ENCODE peak calls at places on chromosomes 5 and 9, in seven cellular contexts. U is OCI-LY7, E is GM13976, Y is fibroblast of mammary gland, X is glutamatergic neuron, K is endothelial cell of umbilical vein, T is bronchial epithelial cell. O is an unnamed sample.

GRCh38 chr5:159467666-159468065 is 137.4 kb upstream of the IL12B start:
- DNase-seq in U (no peak), E (no peak), Y (no peak), X (no peak), K (no peak), T (no peak), O (no peak)

GRCh38 chr9:70413427-70413797 is 1.0 kb downstream of the KLF9 start:
- DNase-seq in U (no peak), E (peak; percentile 59), Y (no peak), X (peak; percentile 52), K (no peak), T (no peak), O (peak; percentile 52)

GRCh38 chr5:94524841-94525697 is 93.3 kb downstream of the KIAA0825 start:
- DNase-seq in U (peak; percentile 70), E (peak; percentile 44), Y (peak; percentile 51), X (no peak), K (peak; percentile 60), T (peak; percentile 63), O (peak; percentile 30)

GRCh38 chr5:56094579-56095361 is 100.0 kb upstream of the IL6ST start:
- DNase-seq in U (no peak), E (no peak), Y (no peak), X (no peak), K (no peak), T (no peak), O (no peak)

GRCh38 chr9:94714494-94714893 is 12.0 kb upstream of the AOPEP start:
- DNase-seq in U (no peak), E (no peak), Y (no peak), X (no peak), K (no peak), T (no peak), O (no peak)

GRCh38 chr5:107670028-107670926 is 460 bp downstream of the EFNA5 start:
- DNase-seq in U (no peak), E (peak; percentile 42), Y (no peak), X (peak; percentile 71), K (peak; percentile 56), T (no peak), O (peak; percentile 29)

GRCh38 chr5:34517249-34517648 is 138.9 kb upstream of the RAI14 start:
- DNase-seq in U (no peak), E (no peak), Y (peak; percentile 85), X (no peak), K (peak; percentile 69), T (peak; percentile 86), O (no peak)

GRCh38 chr9:15182755-15183154 is 124.3 kb downstream of the TTC39B start:
- DNase-seq in U (no peak), E (no peak), Y (no peak), X (no peak), K (no peak), T (no peak), O (no peak)

GRCh38 chr9:23733495-23734078 is 92.5 kb downstream of the ELAVL2 start:
- DNase-seq in U (no peak), E (no peak), Y (no peak), X (no peak), K (no peak), T (no peak), O (no peak)

GRCh38 chr9:74609671-74610416 is 112.7 kb downstream of the RORB start:
- DNase-seq in U (peak; percentile 7), E (no peak), Y (no peak), X (no peak), K (no peak), T (no peak), O (no peak)

GRCh38 chr5:54455413-54456157 is at the start of gene HSPB3:
- DNase-seq in U (no peak), E (no peak), Y (peak; percentile 18), X (no peak), K (no peak), T (no peak), O (no peak)

GRCh38 chr9:98929866-98930265 is 13.8 kb upstream of the COL15A1 start:
- DNase-seq in U (no peak), E (no peak), Y (peak; percentile 82), X (no peak), K (no peak), T (no peak), O (no peak)

GRCh38 chr5:51345106-51345505 is 38.1 kb upstream of the ISL1 start:
- DNase-seq in U (no peak), E (no peak), Y (no peak), X (no peak), K (no peak), T (peak; percentile 43), O (no peak)

GRCh38 chr9:75432888-75433287 is 344.6 kb downstream of the OSTF1 start:
- DNase-seq in U (no peak), E (no peak), Y (no peak), X (no peak), K (no peak), T (no peak), O (no peak)

GRCh38 chr9:101398930-101399640 is 434 bp downstream of the ZNF189 start:
- DNase-seq in U (peak; percentile 7), E (no peak), Y (no peak), X (no peak), K (peak; percentile 32), T (no peak), O (no peak)

GRCh38 chr9:134602547-134603362 is 38.8 kb upstream of the COL5A1 start:
- DNase-seq in U (no peak), E (no peak), Y (peak; percentile 94), X (no peak), K (peak; percentile 84), T (peak; percentile 76), O (no peak)

DNA sequence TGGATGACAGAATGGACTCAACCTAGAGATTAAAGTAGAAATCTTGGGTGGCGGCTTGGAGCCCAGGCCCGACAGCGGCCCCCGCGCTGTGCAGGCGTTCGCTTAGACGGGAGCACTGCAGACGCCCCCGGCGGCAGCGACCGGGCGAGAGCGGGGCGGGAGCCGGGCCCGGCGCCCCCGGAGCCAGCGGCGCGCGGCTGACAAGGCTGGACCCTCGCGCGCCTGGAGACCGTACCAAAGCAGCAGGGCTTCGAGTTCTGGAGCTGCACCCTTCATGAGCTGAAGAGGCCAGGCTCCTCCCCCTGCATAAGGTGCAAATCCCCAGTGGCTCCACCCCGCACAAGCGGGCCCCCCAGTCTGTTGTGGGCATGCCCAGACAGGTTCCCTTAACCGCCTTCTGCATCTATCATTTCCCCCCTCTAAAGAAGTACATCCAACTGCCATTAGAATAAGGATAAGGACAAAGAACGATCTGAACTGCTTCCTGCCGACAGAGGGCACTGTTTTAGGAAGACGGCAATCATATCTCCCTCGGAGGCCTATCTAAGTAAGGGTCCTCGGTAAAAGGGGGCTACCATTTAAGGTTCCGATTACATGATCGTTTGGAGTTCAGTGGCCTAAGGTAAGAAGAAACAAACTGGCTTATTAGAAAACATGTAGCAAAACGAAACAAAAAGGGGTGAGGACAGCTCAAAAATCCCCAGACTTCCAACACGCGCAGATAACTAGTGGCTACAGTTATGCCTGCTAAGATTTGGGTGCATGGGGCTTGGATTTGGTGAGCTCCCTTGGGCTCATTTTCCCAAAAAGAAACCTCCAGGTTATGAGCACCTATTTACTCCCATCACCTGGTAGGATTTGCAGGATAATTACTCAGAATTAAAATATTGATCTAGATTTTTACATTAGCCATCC is 66.3 kb downstream of the RGMB start:
- DNase-seq in U (peak; percentile 9), E (peak; percentile 37), Y (peak; percentile 16), X (no peak), K (no peak), T (peak; percentile 12), O (no peak)
- TF ChIP-seq CTCF in U (peak; percentile 60), E (no peak), Y (peak; percentile 44), X (no peak), K (no peak), T (peak; percentile 33), O (peak; percentile 50)

GRCh38 chr9:127848756-127849504 is 5.5 kb downstream of the ENG start:
- DNase-seq in U (no peak), E (no peak), Y (no peak), X (no peak), K (no peak), T (no peak), O (no peak)
- TF ChIP-seq CTCF in U (no peak), E (no peak), Y (no peak), X (no peak), K (no peak), T (no peak), O (no peak)

GRCh38 chr9:73565833-73566465 is 414.3 kb downstream of the ANXA1 start:
- DNase-seq in U (no peak), E (no peak), Y (peak; percentile 52), X (peak; percentile 27), K (no peak), T (peak; percentile 62), O (no peak)
- TF ChIP-seq CTCF in U (peak; percentile 30), E (peak; percentile 35), Y (peak; percentile 67), X (no peak), K (no peak), T (peak; percentile 79), O (peak; percentile 33)

GRCh38 chr5:153425914-153426313 is 64.6 kb upstream of the GRIA1 start:
- DNase-seq in U (peak; percentile 6), E (no peak), Y (peak; percentile 6), X (no peak), K (no peak), T (no peak), O (no peak)
- TF ChIP-seq CTCF in U (peak; percentile 74), E (peak; percentile 31), Y (peak; percentile 28), X (peak; percentile 10), K (no peak), T (peak; percentile 17), O (no peak)

DNA sequence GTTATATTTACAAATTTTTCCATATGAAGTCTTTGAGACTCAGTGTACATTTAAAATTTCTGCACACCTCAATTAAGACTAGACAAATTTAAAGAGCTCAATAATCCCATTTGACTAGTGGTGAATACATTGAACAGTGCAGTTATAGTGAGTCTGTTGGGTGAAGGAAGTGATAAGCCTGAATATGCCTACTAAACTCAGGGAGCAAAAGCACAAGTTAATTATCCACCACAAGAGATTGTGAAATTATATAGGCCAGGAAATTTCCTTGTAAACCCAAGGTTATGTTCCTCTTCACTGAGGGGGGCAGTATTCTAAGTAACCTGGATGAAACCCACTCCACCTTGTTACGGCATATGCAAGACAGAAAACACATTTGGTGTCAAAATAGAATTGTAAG is 612.9 kb upstream of the DAB2 start:
- DNase-seq in U (no peak), E (no peak), Y (no peak), X (no peak), K (no peak), T (no peak), O (no peak)
- TF ChIP-seq CTCF in U (no peak), E (no peak), Y (no peak), X (no peak), K (no peak), T (no peak), O (no peak)

GRCh38 chr9:86034863-86035734 is 64.3 kb downstream of the GOLM1 start:
- DNase-seq in U (peak; percentile 12), E (peak; percentile 76), Y (peak; percentile 59), X (peak; percentile 72), K (peak; percentile 44), T (peak; percentile 17), O (peak; percentile 64)
- TF ChIP-seq CTCF in U (peak; percentile 68), E (peak; percentile 22), Y (peak; percentile 62), X (peak; percentile 69), K (peak; percentile 77), T (peak; percentile 60), O (peak; percentile 52)

GRCh38 chr5:128084228-128085167 is 932 bp downstream of the SLC12A2 start:
- DNase-seq in U (peak; percentile 64), E (peak; percentile 43), Y (peak; percentile 28), X (peak; percentile 68), K (peak; percentile 37), T (peak; percentile 59), O (peak; percentile 52)
- TF ChIP-seq CTCF in U (no peak), E (no peak), Y (no peak), X (no peak), K (no peak), T (no peak), O (no peak)

O was measured in GM10248.